ENCODE peak calls at places on chromosomes 16 and 17, in four cellular contexts. X is BJ, P is GM12865, N is upper lobe of right lung. C is an unnamed sample.

GRCh38 chr17:80284631-80285030 is 24.0 kb downstream of the RNF213 start:
- DNase-seq in X (no peak), P (no peak), N (no peak), C (no peak)

GRCh38 chr17:74807376-74807775 is 31.2 kb upstream of the NAT9 start:
- DNase-seq in X (no peak), N (no peak), P (no peak), C (no peak)

GRCh38 chr17:8001976-8002645 is at the start of gene GUCY2D:
- DNase-seq in N (peak), P (no peak), X (no peak), C (peak)

GRCh38 chr17:12627177-12627629 is 38.5 kb upstream of the MYOCD start:
- DNase-seq in X (peak), N (no peak), P (no peak), C (no peak)

GRCh38 chr17:34226011-34226410 is 29.1 kb upstream of the CCL2 start:
- DNase-seq in N (no peak), X (peak), P (no peak), C (no peak)

GRCh38 chr17:81723651-81724209 is 11.6 kb downstream of the SLC25A10 start:
- DNase-seq in N (no peak), P (no peak), X (no peak), C (no peak)

GRCh38 chr17:83185023-83186002 is 105.9 kb downstream of the METRNL start:
- DNase-seq in P (no peak), X (no peak), N (no peak), C (no peak)

GRCh38 chr17:61766520-61766919 is 96.8 kb downstream of the BRIP1 start:
- DNase-seq in X (no peak), P (no peak), N (no peak), C (no peak)

GRCh38 chr16:85379041-85380001 is 233.8 kb upstream of the GSE1 start:
- DNase-seq in P (no peak), X (no peak), N (no peak), C (no peak)

GRCh38 chr17:63697341-63698286 is 2.3 kb downstream of the LIMD2 start:
- DNase-seq in P (peak), X (no peak), N (peak), C (no peak)

GRCh38 chr17:7523033-7523432 is 25.8 kb upstream of the TNFSF12 start:
- DNase-seq in P (peak), N (peak), X (no peak), C (no peak)

GRCh38 chr16:10262377-10263132 is 80.3 kb upstream of the GRIN2A start:
- DNase-seq in N (no peak), P (no peak), X (no peak), C (no peak)

GRCh38 chr16:50552476-50553101 is 4.4 kb downstream of the NKD1 start:
- DNase-seq in X (no peak), P (no peak), N (no peak), C (no peak)

GRCh38 chr17:78365561-78366108 is 5.8 kb upstream of the SOCS3 start:
- DNase-seq in X (no peak), N (no peak), P (no peak), C (no peak)

GRCh38 chr17:73625975-73626706 is 18.1 kb downstream of the SDK2 start:
- DNase-seq in X (no peak), P (no peak), N (no peak), C (no peak)

GRCh38 chr17:32142857-32143524 is 689 bp downstream of the RHOT1 start:
- DNase-seq in N (peak), P (peak), X (no peak), C (no peak)

GRCh38 chr17:39555368-39555767 is 52.4 kb downstream of the NEUROD2 start:
- DNase-seq in X (no peak), P (no peak), N (no peak), C (no peak)

GRCh38 chr16:26995522-26995921 is 71.2 kb upstream of the C16orf82 start:
- DNase-seq in X (no peak), P (no peak), N (no peak), C (no peak)
- TF ChIP-seq CTCF in X (no peak), P (no peak), N (no peak), C (no peak)

GRCh38 chr17:51909971-51910370 is 248.5 kb downstream of the CA10 start:
- DNase-seq in P (no peak), X (no peak), N (no peak), C (peak)
- TF ChIP-seq CTCF in P (no peak), X (no peak), N (no peak), C (no peak)

DNA sequence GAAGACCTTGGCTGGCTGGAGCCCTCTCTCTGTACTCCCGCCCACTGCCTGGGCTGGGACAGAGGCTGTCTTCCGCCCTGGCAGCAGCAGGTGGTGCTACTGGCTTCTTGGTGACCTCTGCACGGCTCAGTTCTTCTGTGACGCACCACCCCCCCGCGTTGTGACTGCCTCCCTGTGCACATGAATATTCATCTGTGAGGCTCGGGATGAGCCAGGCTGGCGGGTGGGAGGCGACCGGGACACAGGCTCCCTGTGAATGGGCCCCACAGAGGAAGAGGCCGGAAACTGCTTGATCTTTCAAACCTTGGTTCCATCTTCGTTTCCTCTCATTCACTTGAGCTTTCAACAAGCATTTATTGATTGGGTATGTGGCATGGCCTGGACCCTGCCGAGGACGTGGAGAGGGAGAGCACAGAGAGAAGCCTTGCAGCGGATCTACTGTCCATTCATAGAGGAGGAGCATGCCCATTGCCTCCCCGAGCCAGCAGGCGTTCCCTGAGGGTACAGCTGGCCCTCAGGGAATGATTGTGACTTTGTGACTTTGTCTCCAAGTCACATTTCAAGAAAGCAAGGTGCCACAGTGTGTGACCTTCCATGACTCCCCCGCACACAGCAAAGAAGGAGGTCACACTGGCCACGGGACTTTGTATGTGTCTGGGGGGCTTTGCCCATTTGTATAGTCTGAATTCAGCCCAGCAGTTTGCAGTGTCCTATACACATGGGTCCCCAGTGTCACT is 45.0 kb downstream of the B9D1 start:
- DNase-seq in N (peak), X (no peak), P (peak), C (no peak)
- TF ChIP-seq CTCF in N (peak), X (peak), P (peak), C (no peak)

DNA sequence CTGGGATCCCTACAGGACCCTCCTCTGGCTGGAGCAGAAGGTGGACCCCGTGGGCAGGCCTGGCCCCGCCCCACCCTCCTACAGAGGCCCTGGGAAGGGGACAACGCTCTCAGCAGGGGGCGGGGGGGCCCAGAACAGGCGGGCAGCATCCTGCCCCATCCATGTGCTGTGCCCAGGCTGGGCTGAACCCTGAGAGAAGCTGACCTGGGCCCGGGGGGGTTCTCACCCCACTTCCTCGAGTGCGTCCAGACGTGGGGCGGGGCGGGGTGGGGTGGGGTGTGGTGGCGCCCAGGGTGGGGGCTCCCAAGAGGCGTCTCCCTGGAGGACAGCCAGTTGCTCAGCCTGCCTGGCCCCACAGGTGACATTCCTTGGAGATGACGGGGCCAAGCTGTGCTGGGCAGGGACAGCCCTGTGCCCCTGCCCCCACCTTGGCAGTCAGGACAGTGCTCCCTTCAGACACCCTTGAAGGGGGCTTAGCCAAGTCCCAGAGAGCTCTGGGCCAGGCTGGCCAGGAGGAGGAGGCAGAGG is 390 bp upstream of the UNC13D start:
- DNase-seq in N (peak), P (peak), X (no peak), C (no peak)
- TF ChIP-seq CTCF in N (no peak), P (no peak), X (no peak), C (no peak)

GRCh38 chr17:57535652-57536018 is 209.5 kb downstream of the CCDC182 start:
- DNase-seq in P (no peak), N (no peak), X (no peak), C (no peak)
- TF ChIP-seq CTCF in P (no peak), N (no peak), X (no peak), C (no peak)

GRCh38 chr16:4538386-4539235 is at the start of gene CDIP1:
- DNase-seq in P (peak), N (peak), X (peak), C (peak)
- TF ChIP-seq CTCF in P (no peak), N (no peak), X (peak), C (no peak)

DNA sequence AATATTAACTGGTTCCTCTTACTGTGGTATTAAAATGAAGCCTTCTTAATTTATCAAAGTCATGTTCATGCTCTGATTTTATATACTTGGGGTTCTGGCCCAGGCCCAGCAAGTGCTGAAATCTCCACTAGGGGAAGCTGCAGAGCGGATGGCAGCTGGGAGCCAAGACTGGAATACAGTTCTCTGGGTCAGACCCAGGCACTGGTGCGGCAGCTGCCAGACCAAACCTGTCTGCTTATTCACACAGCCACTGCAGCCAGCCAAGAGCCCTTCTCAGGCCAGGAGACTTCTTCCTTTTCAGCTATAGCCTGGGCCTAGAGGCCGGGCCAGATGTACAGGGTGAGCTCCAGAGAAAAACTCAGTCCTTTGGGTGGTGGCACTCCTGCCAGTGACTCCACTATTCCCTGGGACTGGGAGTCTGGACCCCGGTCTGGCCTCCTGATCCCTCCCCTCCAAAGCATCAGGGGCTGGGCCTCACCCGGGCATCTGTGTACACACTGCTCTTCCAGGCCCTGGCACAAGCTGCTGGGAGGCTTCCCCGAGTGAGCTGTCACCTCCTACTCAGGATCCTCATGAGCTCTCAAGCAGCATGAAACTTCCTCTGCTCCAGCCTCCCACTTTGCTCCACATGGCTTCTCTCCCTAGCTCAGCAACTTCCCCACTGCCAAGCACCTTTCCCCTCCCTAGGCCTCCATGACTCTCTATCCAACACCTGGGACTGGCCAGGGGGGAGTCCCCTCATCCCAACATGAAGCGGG is 24.4 kb downstream of the ATP6V0D1 start:
- DNase-seq in P (no peak), X (no peak), N (no peak), C (no peak)
- TF ChIP-seq CTCF in P (no peak), X (peak), N (peak), C (peak)

DNA sequence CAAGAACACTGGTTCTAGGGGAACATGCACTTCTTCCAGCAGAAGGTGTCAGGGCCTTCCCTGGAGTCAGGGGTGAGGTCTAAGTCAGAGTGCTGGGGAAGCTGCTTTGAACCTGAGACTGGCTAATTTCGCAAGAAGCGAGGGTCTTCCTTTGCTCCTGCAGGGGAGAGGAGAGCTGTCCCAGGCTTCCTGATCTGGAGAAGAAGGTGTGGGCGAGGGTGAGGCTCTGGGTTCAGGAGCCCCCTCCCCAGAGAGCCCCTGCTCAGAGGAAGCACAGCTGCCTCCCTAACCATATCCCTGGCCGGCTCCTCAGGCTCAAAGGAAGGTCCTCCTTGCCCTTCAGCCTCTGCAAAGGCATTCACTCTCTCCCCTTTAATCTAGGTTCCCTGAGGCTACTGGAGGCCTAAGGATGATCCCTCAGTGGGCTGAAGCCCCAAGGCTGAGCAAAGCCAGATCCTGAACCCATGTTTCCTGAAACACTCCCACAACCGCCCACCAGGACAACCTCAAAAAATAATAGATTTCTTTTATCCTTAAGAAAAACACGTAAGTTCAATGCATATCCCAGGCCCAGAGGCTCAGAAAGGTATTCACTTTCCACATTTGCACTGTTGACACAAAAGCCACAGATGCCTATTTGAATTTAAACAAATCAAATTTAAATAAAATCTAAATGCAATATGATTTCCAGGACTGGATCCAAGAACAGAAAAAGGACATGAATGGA is 71.4 kb upstream of the RCVRN start:
- DNase-seq in N (no peak), P (no peak), X (no peak), C (no peak)
- TF ChIP-seq CTCF in N (no peak), P (no peak), X (no peak), C (no peak)

GRCh38 chr16:27366687-27367462 is 35.1 kb upstream of the IL21R start:
- DNase-seq in P (peak), X (no peak), N (peak), C (no peak)

GRCh38 chr16:27370318-27370717 is 31.7 kb upstream of the IL21R start:
- DNase-seq in N (no peak), P (no peak), X (no peak), C (no peak)

GRCh38 chr16:27368358-27368722 is 33.6 kb upstream of the IL21R start:
- DNase-seq in X (no peak), N (no peak), P (no peak), C (no peak)

GRCh38 chr16:27367463-27368357 is 34.3 kb upstream of the IL21R start:
- DNase-seq in N (peak), X (no peak), P (peak), C (peak)

DNA sequence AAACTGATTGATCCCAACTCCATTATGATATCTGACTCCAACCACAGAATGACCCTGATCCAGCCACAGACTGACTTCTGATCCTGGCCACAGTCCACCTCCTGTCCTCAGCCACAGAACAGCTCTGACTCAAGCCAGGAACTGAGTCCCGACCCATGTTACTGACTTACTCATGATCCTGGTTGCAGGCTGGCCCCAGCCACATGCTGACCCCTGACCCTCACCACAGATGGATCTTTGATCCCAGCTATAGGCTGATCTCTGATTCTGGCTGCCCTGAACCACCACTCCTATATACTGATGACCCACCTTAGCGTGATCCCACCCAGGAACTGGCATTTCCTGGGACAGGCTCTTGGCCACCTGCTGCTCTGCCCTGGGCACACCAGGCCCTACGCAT is 32.2 kb upstream of the IL21R start:
- DNase-seq in P (no peak), X (no peak), N (peak), C (no peak)
- TF ChIP-seq CTCF in P (no peak), X (no peak), N (no peak), C (no peak)